ENCODE peak calls at places on chromosomes 1 and 21, in four cellular contexts. I, J, L and Z are unnamed samples.

GRCh38 chr1:9700340-9700739 is 48.8 kb downstream of the PIK3CD start:
- DNase-seq in L (no peak), J (no peak), I (no peak), Z (no peak)

GRCh38 chr1:17441993-17442357 is 2.5 kb upstream of the RCC2 start:
- DNase-seq in L (no peak), J (no peak), I (no peak), Z (no peak)

GRCh38 chr1:182861994-182862393 is 22.8 kb downstream of the DHX9 start:
- DNase-seq in I (no peak), L (no peak), J (no peak), Z (no peak)

GRCh38 chr21:41446571-41446970 is 20.5 kb downstream of the MX1 start:
- DNase-seq in I (no peak), L (no peak), J (no peak), Z (no peak)

GRCh38 chr1:25140073-25140797 is 92.1 kb downstream of the SYF2 start:
- DNase-seq in J (no peak), I (no peak), L (peak), Z (no peak)

GRCh38 chr1:232226197-232226681 is 403.7 kb downstream of the SIPA1L2 start:
- DNase-seq in I (peak), L (no peak), J (peak), Z (no peak)

GRCh38 chr1:41800237-41800902 is 118.4 kb downstream of the HIVEP3 start:
- DNase-seq in I (no peak), L (no peak), J (no peak), Z (no peak)

GRCh38 chr1:8263806-8264205 is 54.1 kb upstream of the SLC45A1 start:
- DNase-seq in J (no peak), L (no peak), I (no peak), Z (no peak)

GRCh38 chr1:173267453-173267945 is 60.4 kb upstream of the TNFSF4 start:
- DNase-seq in J (no peak), I (no peak), L (no peak), Z (no peak)

GRCh38 chr1:117268926-117269378 is 58.2 kb upstream of the VTCN1 start:
- DNase-seq in L (no peak), J (peak), I (no peak), Z (no peak)

GRCh38 chr1:4725416-4725815 is 71.0 kb downstream of the AJAP1 start:
- DNase-seq in J (no peak), I (no peak), L (no peak), Z (no peak)

GRCh38 chr1:181100015-181100905 is 11.8 kb downstream of the IER5 start:
- DNase-seq in I (no peak), J (no peak), L (no peak), Z (peak)

GRCh38 chr21:42622284-42622683 is 31.1 kb upstream of the PDE9A start:
- DNase-seq in J (no peak), L (no peak), I (no peak), Z (peak)

GRCh38 chr1:46062651-46063319 is 69.6 kb downstream of the PIK3R3 start:
- DNase-seq in J (no peak), L (no peak), I (no peak), Z (no peak)

GRCh38 chr1:109495738-109496137 is 1.8 kb downstream of the CYB561D1 start:
- DNase-seq in L (no peak), I (no peak), J (no peak), Z (no peak)

GRCh38 chr1:7408771-7409150 is 362.3 kb upstream of the VAMP3 start:
- DNase-seq in I (no peak), J (no peak), L (no peak), Z (peak)

GRCh38 chr21:46375560-46376230 is 51.7 kb downstream of the PCNT start:
- DNase-seq in J (no peak), I (no peak), L (no peak), Z (no peak)

GRCh38 chr1:206075786-206076725 is 23.1 kb downstream of the RHEX start:
- DNase-seq in L (no peak), I (no peak), J (no peak), Z (no peak)

GRCh38 chr1:54356680-54357147 is 49.5 kb downstream of the SSBP3 start:
- DNase-seq in I (peak), J (no peak), L (no peak), Z (no peak)

GRCh38 chr1:83849191-83850061 is 149.5 kb downstream of the TTLL7 start:
- DNase-seq in I (no peak), J (no peak), L (no peak), Z (no peak)

GRCh38 chr1:83632906-83633305 is 366.0 kb downstream of the TTLL7 start:
- DNase-seq in I (no peak), J (no peak), L (no peak), Z (no peak)